ENCODE peak calls at places on chromosomes 3 and 15, in five cellular contexts. One of them, this sample, is unnamed.

GRCh38 chr15:38610748-38611147 is 46.1 kb upstream of the RASGRP1 start:
- DNase-seq in NT2/D1: no peak
- DNase-seq in H1: no peak
- DNase-seq in GM12878: no peak
- DNase-seq in HepG2: no peak
- DNase-seq in this sample: peak; percentile 16

GRCh38 chr3:7787871-7788828 is 713.5 kb upstream of the LMCD1 start:
- DNase-seq in HepG2: no peak
- DNase-seq in NT2/D1: peak; percentile 22
- DNase-seq in H1: no peak
- DNase-seq in GM12878: no peak
- DNase-seq in this sample: no peak

GRCh38 chr3:191417457-191417729 is 43.6 kb upstream of the PYDC2 start:
- DNase-seq in H1: no peak
- DNase-seq in GM12878: no peak
- DNase-seq in HepG2: no peak
- DNase-seq in NT2/D1: no peak
- DNase-seq in this sample: no peak

GRCh38 chr15:65869954-65870871 is 922 bp downstream of the RAB11A start:
- DNase-seq in H1: no peak
- DNase-seq in GM12878: no peak
- DNase-seq in HepG2: peak; percentile 50
- DNase-seq in NT2/D1: peak; percentile 25
- DNase-seq in this sample: peak; percentile 26

GRCh38 chr3:169448501-169448900 is 215.0 kb downstream of the MECOM start:
- DNase-seq in H1: no peak
- DNase-seq in HepG2: no peak
- DNase-seq in NT2/D1: no peak
- DNase-seq in GM12878: no peak
- DNase-seq in this sample: no peak

GRCh38 chr3:181265750-181266333 is 276.3 kb upstream of the DNAJC19 start:
- DNase-seq in H1: no peak
- DNase-seq in GM12878: no peak
- DNase-seq in HepG2: no peak
- DNase-seq in NT2/D1: no peak
- DNase-seq in this sample: no peak

GRCh38 chr3:106969596-106969995 is 407.6 kb upstream of the CCDC54 start:
- DNase-seq in GM12878: no peak
- DNase-seq in HepG2: no peak
- DNase-seq in H1: no peak
- DNase-seq in NT2/D1: no peak
- DNase-seq in this sample: no peak

GRCh38 chr3:38308456-38308855 is 26.4 kb downstream of the SLC22A14 start:
- DNase-seq in GM12878: no peak
- DNase-seq in HepG2: no peak
- DNase-seq in NT2/D1: no peak
- DNase-seq in H1: no peak
- DNase-seq in this sample: peak; percentile 4

GRCh38 chr15:94061041-94061440 is 170.3 kb upstream of the MCTP2 start:
- DNase-seq in NT2/D1: no peak
- DNase-seq in GM12878: no peak
- DNase-seq in HepG2: no peak
- DNase-seq in H1: no peak
- DNase-seq in this sample: no peak

GRCh38 chr15:42736178-42736792 is 643 bp downstream of the CDAN1 start:
- DNase-seq in HepG2: no peak
- DNase-seq in NT2/D1: no peak
- DNase-seq in H1: no peak
- DNase-seq in GM12878: no peak
- DNase-seq in this sample: peak; percentile 25

GRCh38 chr15:95291878-95292472 is 1038.5 kb upstream of the NR2F2 start:
- DNase-seq in H1: no peak
- DNase-seq in HepG2: peak; percentile 28
- DNase-seq in GM12878: no peak
- DNase-seq in NT2/D1: no peak
- DNase-seq in this sample: peak; percentile 57

GRCh38 chr3:106299300-106300098 is 430.7 kb upstream of the CBLB start:
- DNase-seq in GM12878: peak; percentile 90
- DNase-seq in HepG2: no peak
- DNase-seq in H1: no peak
- DNase-seq in NT2/D1: no peak
- DNase-seq in this sample: no peak

GRCh38 chr3:187101184-187102072 is 37.9 kb downstream of the RPL39L start:
- DNase-seq in HepG2: peak; percentile 43
- DNase-seq in NT2/D1: no peak
- DNase-seq in GM12878: no peak
- DNase-seq in H1: no peak
- DNase-seq in this sample: peak; percentile 10

GRCh38 chr3:29141912-29142262 is 139.0 kb upstream of the RBMS3 start:
- DNase-seq in NT2/D1: no peak
- DNase-seq in H1: no peak
- DNase-seq in HepG2: no peak
- DNase-seq in GM12878: no peak
- DNase-seq in this sample: no peak

GRCh38 chr3:29137601-29138000 is 143.3 kb upstream of the RBMS3 start:
- DNase-seq in GM12878: no peak
- DNase-seq in HepG2: no peak
- DNase-seq in H1: no peak
- DNase-seq in NT2/D1: no peak
- DNase-seq in this sample: no peak

GRCh38 chr3:29141197-29141911 is 139.5 kb upstream of the RBMS3 start:
- DNase-seq in GM12878: no peak
- DNase-seq in HepG2: no peak
- DNase-seq in H1: no peak
- DNase-seq in NT2/D1: no peak
- DNase-seq in this sample: no peak

GRCh38 chr3:29140706-29141105 is 140.2 kb upstream of the RBMS3 start:
- DNase-seq in GM12878: no peak
- DNase-seq in H1: no peak
- DNase-seq in NT2/D1: no peak
- DNase-seq in HepG2: no peak
- DNase-seq in this sample: no peak

GRCh38 chr3:29138171-29138570 is 142.7 kb upstream of the RBMS3 start:
- DNase-seq in NT2/D1: no peak
- DNase-seq in HepG2: no peak
- DNase-seq in H1: no peak
- DNase-seq in GM12878: no peak
- DNase-seq in this sample: no peak
- TF ChIP-seq SUZ12 in NT2/D1: no peak
- TF ChIP-seq SUZ12 in HepG2: no peak
- TF ChIP-seq SUZ12 in H1: no peak
- TF ChIP-seq SUZ12 in GM12878: no peak
- TF ChIP-seq SUZ12 in this sample: no peak

GRCh38 chr3:10173926-10174435 is 9.3 kb downstream of the IRAK2 start:
- DNase-seq in GM12878: no peak
- DNase-seq in HepG2: peak; percentile 55
- DNase-seq in H1: no peak
- DNase-seq in NT2/D1: no peak
- DNase-seq in this sample: no peak
- TF ChIP-seq SUZ12 in GM12878: no peak
- TF ChIP-seq SUZ12 in HepG2: no peak
- TF ChIP-seq SUZ12 in H1: no peak
- TF ChIP-seq SUZ12 in NT2/D1: no peak
- TF ChIP-seq SUZ12 in this sample: no peak

GRCh38 chr15:36291501-36291900 is 287.9 kb upstream of the CDIN1 start:
- DNase-seq in GM12878: no peak
- DNase-seq in H1: no peak
- DNase-seq in NT2/D1: no peak
- DNase-seq in HepG2: no peak
- DNase-seq in this sample: no peak

GRCh38 chr15:36294359-36294758 is 285.1 kb upstream of the CDIN1 start:
- DNase-seq in H1: no peak
- DNase-seq in GM12878: no peak
- DNase-seq in HepG2: no peak
- DNase-seq in NT2/D1: no peak
- DNase-seq in this sample: peak; percentile 8
- TF ChIP-seq SUZ12 in H1: no peak
- TF ChIP-seq SUZ12 in GM12878: no peak
- TF ChIP-seq SUZ12 in HepG2: no peak
- TF ChIP-seq SUZ12 in NT2/D1: no peak
- TF ChIP-seq SUZ12 in this sample: no peak

GRCh38 chr15:68256675-68257450 is 20.7 kb upstream of the FEM1B start:
- DNase-seq in NT2/D1: peak; percentile 93
- DNase-seq in H1: peak; percentile 88
- DNase-seq in GM12878: no peak
- DNase-seq in HepG2: peak; percentile 56
- DNase-seq in this sample: no peak
- TF ChIP-seq SUZ12 in NT2/D1: no peak
- TF ChIP-seq SUZ12 in H1: no peak
- TF ChIP-seq SUZ12 in GM12878: no peak
- TF ChIP-seq SUZ12 in HepG2: no peak
- TF ChIP-seq SUZ12 in this sample: no peak

DNA sequence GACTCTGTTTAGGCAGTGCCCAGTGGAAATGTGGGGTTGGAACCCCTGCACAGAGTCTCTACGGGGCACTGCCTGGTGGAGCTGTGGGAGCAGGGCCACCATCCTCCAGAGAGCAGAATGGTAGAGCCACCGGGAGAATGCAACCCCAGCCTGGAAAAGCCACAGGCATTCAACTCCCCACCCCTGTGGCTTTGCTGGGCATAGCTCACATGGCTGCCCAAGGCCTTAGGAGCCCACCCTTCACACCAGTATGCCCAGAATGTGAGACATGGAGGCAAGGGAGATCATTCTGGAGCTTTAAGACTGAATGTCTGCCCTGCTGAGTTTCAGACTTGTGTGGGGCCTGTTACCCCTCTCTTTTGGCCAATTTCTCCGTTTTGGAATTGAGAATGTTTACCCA is 19.0 kb upstream of the CHCHD6 start:
- DNase-seq in HepG2: no peak
- DNase-seq in NT2/D1: no peak
- DNase-seq in H1: no peak
- DNase-seq in GM12878: no peak
- DNase-seq in this sample: no peak
- TF ChIP-seq SUZ12 in HepG2: no peak
- TF ChIP-seq SUZ12 in NT2/D1: no peak
- TF ChIP-seq SUZ12 in H1: no peak
- TF ChIP-seq SUZ12 in GM12878: no peak
- TF ChIP-seq SUZ12 in this sample: no peak

GRCh38 chr15:36887214-36888017 is 212.9 kb downstream of the MEIS2 start:
- DNase-seq in GM12878: no peak
- DNase-seq in NT2/D1: no peak
- DNase-seq in H1: no peak
- DNase-seq in HepG2: no peak
- DNase-seq in this sample: peak; percentile 32
- TF ChIP-seq SUZ12 in GM12878: no peak
- TF ChIP-seq SUZ12 in NT2/D1: no peak
- TF ChIP-seq SUZ12 in H1: no peak
- TF ChIP-seq SUZ12 in HepG2: no peak
- TF ChIP-seq SUZ12 in this sample: no peak

GRCh38 chr15:37104413-37105392 is 4.4 kb upstream of the MEIS2 start:
- DNase-seq in NT2/D1: no peak
- DNase-seq in GM12878: no peak
- DNase-seq in HepG2: no peak
- DNase-seq in H1: no peak
- DNase-seq in this sample: no peak

GRCh38 chr15:37105795-37106333 is 5.5 kb upstream of the MEIS2 start:
- DNase-seq in HepG2: no peak
- DNase-seq in H1: no peak
- DNase-seq in GM12878: no peak
- DNase-seq in NT2/D1: no peak
- DNase-seq in this sample: no peak

GRCh38 chr15:37101634-37102314 is 1.4 kb upstream of the MEIS2 start:
- DNase-seq in HepG2: peak; percentile 51
- DNase-seq in NT2/D1: no peak
- DNase-seq in GM12878: no peak
- DNase-seq in H1: no peak
- DNase-seq in this sample: peak; percentile 34

GRCh38 chr15:37102315-37103021 is 2.1 kb upstream of the MEIS2 start:
- DNase-seq in NT2/D1: no peak
- DNase-seq in GM12878: no peak
- DNase-seq in H1: no peak
- DNase-seq in HepG2: no peak
- DNase-seq in this sample: no peak

GRCh38 chr15:37103475-37104071 is 3.2 kb upstream of the MEIS2 start:
- DNase-seq in HepG2: no peak
- DNase-seq in GM12878: no peak
- DNase-seq in H1: no peak
- DNase-seq in NT2/D1: no peak
- DNase-seq in this sample: no peak
- TF ChIP-seq SUZ12 in HepG2: no peak
- TF ChIP-seq SUZ12 in GM12878: no peak
- TF ChIP-seq SUZ12 in H1: no peak
- TF ChIP-seq SUZ12 in NT2/D1: no peak
- TF ChIP-seq SUZ12 in this sample: no peak

GRCh38 chr3:188904670-188905069 is 267.1 kb upstream of the TPRG1 start:
- DNase-seq in GM12878: no peak
- DNase-seq in NT2/D1: no peak
- DNase-seq in HepG2: peak; percentile 13
- DNase-seq in H1: no peak
- DNase-seq in this sample: no peak

GRCh38 chr3:188901671-188902331 is 270.0 kb upstream of the TPRG1 start:
- DNase-seq in NT2/D1: no peak
- DNase-seq in HepG2: no peak
- DNase-seq in GM12878: no peak
- DNase-seq in H1: no peak
- DNase-seq in this sample: no peak

GRCh38 chr3:188900421-188900941 is 271.3 kb upstream of the TPRG1 start:
- DNase-seq in HepG2: no peak
- DNase-seq in NT2/D1: no peak
- DNase-seq in GM12878: no peak
- DNase-seq in H1: no peak
- DNase-seq in this sample: no peak

GRCh38 chr3:188899887-188900286 is 271.9 kb upstream of the TPRG1 start:
- DNase-seq in HepG2: no peak
- DNase-seq in GM12878: no peak
- DNase-seq in NT2/D1: no peak
- DNase-seq in H1: no peak
- DNase-seq in this sample: no peak

GRCh38 chr3:188901126-188901525 is 270.6 kb upstream of the TPRG1 start:
- DNase-seq in GM12878: no peak
- DNase-seq in H1: no peak
- DNase-seq in HepG2: no peak
- DNase-seq in NT2/D1: no peak
- DNase-seq in this sample: no peak
- TF ChIP-seq SUZ12 in GM12878: no peak
- TF ChIP-seq SUZ12 in H1: no peak
- TF ChIP-seq SUZ12 in HepG2: no peak
- TF ChIP-seq SUZ12 in NT2/D1: no peak
- TF ChIP-seq SUZ12 in this sample: no peak

GRCh38 chr15:68679961-68680371 is 101.2 kb downstream of the CORO2B start:
- DNase-seq in NT2/D1: no peak
- DNase-seq in H1: no peak
- DNase-seq in GM12878: no peak
- DNase-seq in HepG2: no peak
- DNase-seq in this sample: no peak
- TF ChIP-seq SUZ12 in NT2/D1: no peak
- TF ChIP-seq SUZ12 in H1: no peak
- TF ChIP-seq SUZ12 in GM12878: no peak
- TF ChIP-seq SUZ12 in HepG2: no peak
- TF ChIP-seq SUZ12 in this sample: no peak

This sample was measured in HEK293T.